ENCODE peak calls at places on chromosomes 11 and 22, in seven cellular contexts. One of them, this sample, is unnamed.

GRCh38 chr11:13335319-13335718 is 57.7 kb downstream of the BMAL1 start:
- DNase-seq in GM13976: peak
- DNase-seq in cardiac fibroblast: peak
- DNase-seq in cardiac septum: no peak
- DNase-seq in substantia nigra: peak
- DNase-seq in islet precursor cell: peak
- DNase-seq in stimulated activated CD4-positive, alpha-beta T cell treated with anti-CD3 and anti-CD28 coated beads, TNF-alpha, amount 100 ng/mL, for 1 hour: peak
- DNase-seq in this sample: peak

GRCh38 chr11:120096756-120097191 is 41.1 kb downstream of the TRIM29 start:
- DNase-seq in GM13976: no peak
- DNase-seq in cardiac fibroblast: no peak
- DNase-seq in cardiac septum: no peak
- DNase-seq in substantia nigra: no peak
- DNase-seq in islet precursor cell: peak
- DNase-seq in stimulated activated CD4-positive, alpha-beta T cell treated with anti-CD3 and anti-CD28 coated beads, TNF-alpha, amount 100 ng/mL, for 1 hour: no peak
- DNase-seq in this sample: no peak

GRCh38 chr22:36277482-36278291 is 24.8 kb downstream of the APOL1 start:
- DNase-seq in GM13976: peak
- DNase-seq in cardiac fibroblast: peak
- DNase-seq in cardiac septum: no peak
- DNase-seq in substantia nigra: peak
- DNase-seq in islet precursor cell: peak
- DNase-seq in stimulated activated CD4-positive, alpha-beta T cell treated with anti-CD3 and anti-CD28 coated beads, TNF-alpha, amount 100 ng/mL, for 1 hour: peak
- DNase-seq in this sample: peak

GRCh38 chr11:29263971-29264682 is 752.7 kb downstream of the KCNA4 start:
- DNase-seq in GM13976: no peak
- DNase-seq in cardiac fibroblast: peak
- DNase-seq in cardiac septum: no peak
- DNase-seq in substantia nigra: no peak
- DNase-seq in islet precursor cell: no peak
- DNase-seq in stimulated activated CD4-positive, alpha-beta T cell treated with anti-CD3 and anti-CD28 coated beads, TNF-alpha, amount 100 ng/mL, for 1 hour: no peak
- DNase-seq in this sample: no peak

GRCh38 chr11:12694182-12694531 is 19.9 kb downstream of the TEAD1 start:
- DNase-seq in GM13976: no peak
- DNase-seq in cardiac fibroblast: peak
- DNase-seq in cardiac septum: no peak
- DNase-seq in substantia nigra: no peak
- DNase-seq in islet precursor cell: no peak
- DNase-seq in stimulated activated CD4-positive, alpha-beta T cell treated with anti-CD3 and anti-CD28 coated beads, TNF-alpha, amount 100 ng/mL, for 1 hour: no peak
- DNase-seq in this sample: no peak

GRCh38 chr11:124920870-124921609 is 2.0 kb downstream of the HEPN1 start:
- DNase-seq in GM13976: peak
- DNase-seq in cardiac fibroblast: peak
- DNase-seq in cardiac septum: peak
- DNase-seq in substantia nigra: peak
- DNase-seq in islet precursor cell: peak
- DNase-seq in stimulated activated CD4-positive, alpha-beta T cell treated with anti-CD3 and anti-CD28 coated beads, TNF-alpha, amount 100 ng/mL, for 1 hour: peak
- DNase-seq in this sample: peak

GRCh38 chr11:45755281-45755859 is 49.6 kb upstream of the SLC35C1 start:
- DNase-seq in GM13976: no peak
- DNase-seq in cardiac fibroblast: no peak
- DNase-seq in cardiac septum: no peak
- DNase-seq in substantia nigra: no peak
- DNase-seq in islet precursor cell: no peak
- DNase-seq in stimulated activated CD4-positive, alpha-beta T cell treated with anti-CD3 and anti-CD28 coated beads, TNF-alpha, amount 100 ng/mL, for 1 hour: no peak
- DNase-seq in this sample: no peak

GRCh38 chr11:107999759-108000455 is 8.8 kb upstream of the CUL5 start:
- DNase-seq in GM13976: peak
- DNase-seq in cardiac fibroblast: peak
- DNase-seq in cardiac septum: no peak
- DNase-seq in substantia nigra: no peak
- DNase-seq in islet precursor cell: peak
- DNase-seq in stimulated activated CD4-positive, alpha-beta T cell treated with anti-CD3 and anti-CD28 coated beads, TNF-alpha, amount 100 ng/mL, for 1 hour: no peak
- DNase-seq in this sample: no peak

GRCh38 chr11:19995131-19995530 is 165.1 kb downstream of the DBX1 start:
- DNase-seq in GM13976: no peak
- DNase-seq in cardiac fibroblast: peak
- DNase-seq in cardiac septum: peak
- DNase-seq in substantia nigra: no peak
- DNase-seq in islet precursor cell: peak
- DNase-seq in stimulated activated CD4-positive, alpha-beta T cell treated with anti-CD3 and anti-CD28 coated beads, TNF-alpha, amount 100 ng/mL, for 1 hour: no peak
- DNase-seq in this sample: no peak

GRCh38 chr22:38230108-38230825 is 28.5 kb downstream of the MAFF start:
- DNase-seq in GM13976: peak
- DNase-seq in cardiac fibroblast: peak
- DNase-seq in cardiac septum: no peak
- DNase-seq in substantia nigra: peak
- DNase-seq in islet precursor cell: peak
- DNase-seq in stimulated activated CD4-positive, alpha-beta T cell treated with anti-CD3 and anti-CD28 coated beads, TNF-alpha, amount 100 ng/mL, for 1 hour: no peak
- DNase-seq in this sample: peak

GRCh38 chr11:88050247-88050646 is 125.0 kb downstream of the RAB38 start:
- DNase-seq in GM13976: no peak
- DNase-seq in cardiac fibroblast: no peak
- DNase-seq in cardiac septum: no peak
- DNase-seq in substantia nigra: no peak
- DNase-seq in islet precursor cell: no peak
- DNase-seq in stimulated activated CD4-positive, alpha-beta T cell treated with anti-CD3 and anti-CD28 coated beads, TNF-alpha, amount 100 ng/mL, for 1 hour: no peak
- DNase-seq in this sample: no peak

GRCh38 chr11:28616566-28616965 is 508.4 kb downstream of the METTL15 start:
- DNase-seq in GM13976: no peak
- DNase-seq in cardiac fibroblast: no peak
- DNase-seq in cardiac septum: no peak
- DNase-seq in substantia nigra: no peak
- DNase-seq in islet precursor cell: no peak
- DNase-seq in stimulated activated CD4-positive, alpha-beta T cell treated with anti-CD3 and anti-CD28 coated beads, TNF-alpha, amount 100 ng/mL, for 1 hour: no peak
- DNase-seq in this sample: no peak

GRCh38 chr22:11066458-11067285 is 4461.3 kb upstream of the OR11H1 start:
- DNase-seq in GM13976: peak
- DNase-seq in cardiac fibroblast: no peak
- DNase-seq in cardiac septum: peak
- DNase-seq in substantia nigra: no peak
- DNase-seq in islet precursor cell: peak
- DNase-seq in stimulated activated CD4-positive, alpha-beta T cell treated with anti-CD3 and anti-CD28 coated beads, TNF-alpha, amount 100 ng/mL, for 1 hour: no peak
- DNase-seq in this sample: no peak

GRCh38 chr11:61730222-61730994 is 22.0 kb upstream of the MYRF start:
- DNase-seq in GM13976: no peak
- DNase-seq in cardiac fibroblast: no peak
- DNase-seq in cardiac septum: no peak
- DNase-seq in substantia nigra: no peak
- DNase-seq in islet precursor cell: peak
- DNase-seq in stimulated activated CD4-positive, alpha-beta T cell treated with anti-CD3 and anti-CD28 coated beads, TNF-alpha, amount 100 ng/mL, for 1 hour: no peak
- DNase-seq in this sample: no peak

GRCh38 chr11:7251836-7252682 is at the start of gene SYT9:
- DNase-seq in GM13976: peak
- DNase-seq in cardiac fibroblast: peak
- DNase-seq in cardiac septum: no peak
- DNase-seq in substantia nigra: peak
- DNase-seq in islet precursor cell: peak
- DNase-seq in stimulated activated CD4-positive, alpha-beta T cell treated with anti-CD3 and anti-CD28 coated beads, TNF-alpha, amount 100 ng/mL, for 1 hour: no peak
- DNase-seq in this sample: peak

GRCh38 chr11:117333921-117334320 is 6.3 kb downstream of the CEP164 start:
- DNase-seq in GM13976: no peak
- DNase-seq in cardiac fibroblast: no peak
- DNase-seq in cardiac septum: no peak
- DNase-seq in substantia nigra: no peak
- DNase-seq in islet precursor cell: no peak
- DNase-seq in stimulated activated CD4-positive, alpha-beta T cell treated with anti-CD3 and anti-CD28 coated beads, TNF-alpha, amount 100 ng/mL, for 1 hour: no peak
- DNase-seq in this sample: no peak

GRCh38 chr22:43884600-43885318 is 7.1 kb downstream of the PNPLA5 start:
- DNase-seq in GM13976: peak
- DNase-seq in cardiac fibroblast: peak
- DNase-seq in cardiac septum: peak
- DNase-seq in substantia nigra: peak
- DNase-seq in islet precursor cell: no peak
- DNase-seq in stimulated activated CD4-positive, alpha-beta T cell treated with anti-CD3 and anti-CD28 coated beads, TNF-alpha, amount 100 ng/mL, for 1 hour: no peak
- DNase-seq in this sample: peak

GRCh38 chr11:70367071-70367470 is 31.3 kb upstream of the CTTN start:
- DNase-seq in GM13976: no peak
- DNase-seq in cardiac fibroblast: no peak
- DNase-seq in cardiac septum: no peak
- DNase-seq in substantia nigra: no peak
- DNase-seq in islet precursor cell: no peak
- DNase-seq in stimulated activated CD4-positive, alpha-beta T cell treated with anti-CD3 and anti-CD28 coated beads, TNF-alpha, amount 100 ng/mL, for 1 hour: no peak
- DNase-seq in this sample: no peak

GRCh38 chr11:102603091-102603490 is 22.0 kb downstream of the MMP20 start:
- DNase-seq in GM13976: no peak
- DNase-seq in cardiac fibroblast: peak
- DNase-seq in cardiac septum: no peak
- DNase-seq in substantia nigra: peak
- DNase-seq in islet precursor cell: peak
- DNase-seq in stimulated activated CD4-positive, alpha-beta T cell treated with anti-CD3 and anti-CD28 coated beads, TNF-alpha, amount 100 ng/mL, for 1 hour: no peak
- DNase-seq in this sample: peak

GRCh38 chr11:12275818-12276217 is 101.6 kb upstream of the PARVA start:
- DNase-seq in GM13976: no peak
- DNase-seq in cardiac fibroblast: no peak
- DNase-seq in cardiac septum: peak
- DNase-seq in substantia nigra: no peak
- DNase-seq in islet precursor cell: peak
- DNase-seq in stimulated activated CD4-positive, alpha-beta T cell treated with anti-CD3 and anti-CD28 coated beads, TNF-alpha, amount 100 ng/mL, for 1 hour: no peak
- DNase-seq in this sample: no peak